ENCODE peak calls at places on chromosomes 1 and 21, in four cellular contexts. H is AG04450; C is stimulated activated CD4-positive, alpha-beta T cell treated with anti-CD3 and anti-CD28 coated beads, Interleukin-4, amount 100 ng/mL, for 48 hours; T is progenitor cell of endocrine pancreas. W is an unnamed sample.

GRCh38 chr21:41651396-41651795 is 115.5 kb downstream of the RIPK4 start:
- DNase-seq in H (no peak), C (no peak), T (no peak), W (no peak)

GRCh38 chr21:35227774-35228173 is 178.7 kb upstream of the RUNX1 start:
- DNase-seq in H (no peak), T (no peak), C (no peak), W (no peak)

GRCh38 chr1:107883562-107883961 is 81.4 kb downstream of the VAV3 start:
- DNase-seq in H (no peak), T (no peak), C (no peak), W (no peak)

GRCh38 chr1:203275656-203276272 is 29.6 kb upstream of the BTG2 start:
- DNase-seq in C (no peak), T (no peak), H (no peak), W (no peak)

GRCh38 chr21:17819878-17820232 is 699 bp upstream of the C21orf91 start:
- DNase-seq in C (no peak), H (peak), T (no peak), W (no peak)

GRCh38 chr21:38660333-38661295 is 145.1 kb upstream of the ETS2 start:
- DNase-seq in H (no peak), T (no peak), C (no peak), W (no peak)

GRCh38 chr1:155018617-155019348 is 14.8 kb downstream of the DCST2 start:
- DNase-seq in T (no peak), C (no peak), H (no peak), W (no peak)

GRCh38 chr1:113904292-113904673 is 316 bp downstream of the AP4B1 start:
- DNase-seq in T (no peak), H (no peak), C (no peak), W (no peak)

GRCh38 chr1:13494712-13495111 is 19.1 kb downstream of the LRRC38 start:
- DNase-seq in C (no peak), H (no peak), T (no peak), W (no peak)

GRCh38 chr1:21933397-21934248 is 3.5 kb downstream of the HSPG2 start:
- DNase-seq in H (no peak), T (no peak), C (no peak), W (no peak)

GRCh38 chr1:95021794-95022193 is 51.0 kb downstream of the ALG14 start:
- DNase-seq in T (no peak), C (no peak), H (no peak), W (no peak)

GRCh38 chr1:46595127-46595526 is 8.9 kb downstream of the MKNK1 start:
- DNase-seq in C (no peak), T (no peak), H (no peak), W (no peak)

GRCh38 chr1:161013104-161013590 is 7.8 kb downstream of the F11R start:
- DNase-seq in T (no peak), H (no peak), C (no peak), W (no peak)

GRCh38 chr21:40120944-40121575 is 253.8 kb downstream of the PCP4 start:
- DNase-seq in C (no peak), T (no peak), H (no peak), W (no peak)

GRCh38 chr1:66182551-66183178 is 351.3 kb upstream of the SGIP1 start:
- DNase-seq in C (peak), H (peak), T (no peak), W (no peak)

GRCh38 chr1:221150996-221151395 is 271.8 kb downstream of the HLX start:
- DNase-seq in T (no peak), H (no peak), C (no peak), W (no peak)

GRCh38 chr1:25661043-25661807 is 44.6 kb downstream of the MAN1C1 start:
- DNase-seq in T (no peak), C (no peak), H (no peak), W (no peak)

GRCh38 chr1:5986018-5986417 is 6.2 kb downstream of the NPHP4 start:
- DNase-seq in C (no peak), H (no peak), T (no peak), W (no peak)

GRCh38 chr1:17665950-17666720 is 89.0 kb upstream of the ACTL8 start:
- DNase-seq in T (no peak), H (no peak), C (no peak), W (no peak)

GRCh38 chr1:1281533-1282321 is 1.5 kb downstream of the SCNN1D start:
- DNase-seq in T (no peak), H (no peak), C (no peak), W (no peak)

GRCh38 chr1:153697873-153698647 is 19.6 kb downstream of the NPR1 start:
- DNase-seq in H (no peak), T (no peak), C (no peak), W (no peak)

W was measured in kidney epithelial cell.